ENCODE peak calls at places on chromosomes 2 and 18, in seven cellular contexts. One of them, this sample, is unnamed.

GRCh38 chr2:198000417-198000816 is 196.0 kb downstream of the PLCL1 start:
- DNase-seq in ascending aorta: no peak
- DNase-seq in pancreas: no peak
- DNase-seq in OCI-LY7: no peak
- DNase-seq in Peyer's patch: no peak
- DNase-seq in endodermal cell: no peak
- DNase-seq in lower lobe of right lung: no peak
- DNase-seq in this sample: no peak

GRCh38 chr2:237674731-237675276 is 47.4 kb downstream of the LRRFIP1 start:
- DNase-seq in ascending aorta: peak
- DNase-seq in lower lobe of right lung: peak
- DNase-seq in Peyer's patch: peak
- DNase-seq in OCI-LY7: peak
- DNase-seq in endodermal cell: peak
- DNase-seq in pancreas: peak
- DNase-seq in this sample: peak

GRCh38 chr2:221844966-221845365 is 272.9 kb upstream of the EPHA4 start:
- DNase-seq in Peyer's patch: no peak
- DNase-seq in endodermal cell: no peak
- DNase-seq in OCI-LY7: no peak
- DNase-seq in ascending aorta: no peak
- DNase-seq in pancreas: no peak
- DNase-seq in lower lobe of right lung: no peak
- DNase-seq in this sample: no peak

GRCh38 chr2:166625670-166626069 is 131.6 kb upstream of the SCN7A start:
- DNase-seq in pancreas: no peak
- DNase-seq in lower lobe of right lung: no peak
- DNase-seq in endodermal cell: no peak
- DNase-seq in Peyer's patch: no peak
- DNase-seq in ascending aorta: no peak
- DNase-seq in OCI-LY7: no peak
- DNase-seq in this sample: no peak

GRCh38 chr2:219037783-219038549 is 3.4 kb downstream of the CFAP65 start:
- DNase-seq in endodermal cell: no peak
- DNase-seq in pancreas: no peak
- DNase-seq in lower lobe of right lung: no peak
- DNase-seq in Peyer's patch: peak
- DNase-seq in OCI-LY7: no peak
- DNase-seq in ascending aorta: no peak
- DNase-seq in this sample: no peak

GRCh38 chr2:231988179-231988866 is 26.8 kb downstream of the DIS3L2 start:
- DNase-seq in lower lobe of right lung: no peak
- DNase-seq in Peyer's patch: no peak
- DNase-seq in pancreas: no peak
- DNase-seq in endodermal cell: no peak
- DNase-seq in OCI-LY7: no peak
- DNase-seq in ascending aorta: no peak
- DNase-seq in this sample: no peak

GRCh38 chr2:220959391-220959802 is 612.7 kb downstream of the EPHA4 start:
- DNase-seq in lower lobe of right lung: no peak
- DNase-seq in OCI-LY7: no peak
- DNase-seq in ascending aorta: no peak
- DNase-seq in pancreas: no peak
- DNase-seq in Peyer's patch: no peak
- DNase-seq in endodermal cell: no peak
- DNase-seq in this sample: no peak

GRCh38 chr18:58213445-58213844 is 169.4 kb downstream of the NEDD4L start:
- DNase-seq in endodermal cell: no peak
- DNase-seq in ascending aorta: no peak
- DNase-seq in lower lobe of right lung: no peak
- DNase-seq in pancreas: no peak
- DNase-seq in Peyer's patch: no peak
- DNase-seq in OCI-LY7: no peak
- DNase-seq in this sample: no peak

GRCh38 chr2:106344302-106344701 is 123.9 kb downstream of the RGPD3 start:
- DNase-seq in Peyer's patch: no peak
- DNase-seq in lower lobe of right lung: no peak
- DNase-seq in endodermal cell: no peak
- DNase-seq in pancreas: peak
- DNase-seq in ascending aorta: no peak
- DNase-seq in OCI-LY7: no peak
- DNase-seq in this sample: no peak

GRCh38 chr2:106342801-106343200 is 125.4 kb downstream of the RGPD3 start:
- DNase-seq in Peyer's patch: peak
- DNase-seq in OCI-LY7: no peak
- DNase-seq in lower lobe of right lung: no peak
- DNase-seq in pancreas: peak
- DNase-seq in ascending aorta: no peak
- DNase-seq in endodermal cell: no peak
- DNase-seq in this sample: no peak

GRCh38 chr2:106341666-106342065 is 126.5 kb downstream of the RGPD3 start:
- DNase-seq in lower lobe of right lung: no peak
- DNase-seq in pancreas: no peak
- DNase-seq in endodermal cell: peak
- DNase-seq in Peyer's patch: no peak
- DNase-seq in ascending aorta: no peak
- DNase-seq in OCI-LY7: no peak
- DNase-seq in this sample: no peak

GRCh38 chr2:106339608-106340007 is 128.6 kb downstream of the RGPD3 start:
- DNase-seq in lower lobe of right lung: no peak
- DNase-seq in pancreas: no peak
- DNase-seq in ascending aorta: no peak
- DNase-seq in OCI-LY7: no peak
- DNase-seq in Peyer's patch: no peak
- DNase-seq in endodermal cell: no peak
- DNase-seq in this sample: no peak

DNA sequence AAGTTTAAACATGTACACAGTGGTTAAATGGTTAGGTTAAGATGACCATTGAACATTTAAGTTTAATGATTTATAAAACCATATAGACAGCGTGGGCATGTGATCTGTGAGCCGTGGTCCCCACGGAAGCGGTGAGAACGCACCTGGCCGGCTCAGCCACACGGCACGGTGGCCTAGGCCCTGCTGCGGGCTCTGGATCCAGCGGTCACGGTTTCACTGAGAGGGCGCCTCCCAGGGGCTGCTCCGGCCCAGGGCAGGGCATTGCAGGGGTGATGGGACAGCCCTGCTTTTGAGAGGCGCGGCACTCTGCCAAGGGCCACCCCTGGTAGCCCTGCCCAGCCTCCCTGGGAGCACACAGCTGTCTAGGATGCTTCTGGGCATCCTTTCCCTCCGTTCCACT is 124.9 kb downstream of the RGPD3 start:
- DNase-seq in lower lobe of right lung: no peak
- DNase-seq in OCI-LY7: no peak
- DNase-seq in pancreas: no peak
- DNase-seq in ascending aorta: no peak
- DNase-seq in endodermal cell: no peak
- DNase-seq in Peyer's patch: peak
- DNase-seq in this sample: no peak
- TF ChIP-seq CTCF in lower lobe of right lung: no peak
- TF ChIP-seq CTCF in OCI-LY7: no peak
- TF ChIP-seq CTCF in pancreas: no peak
- TF ChIP-seq CTCF in ascending aorta: no peak
- TF ChIP-seq CTCF in endodermal cell: peak
- TF ChIP-seq CTCF in Peyer's patch: no peak
- TF ChIP-seq CTCF in this sample: no peak

DNA sequence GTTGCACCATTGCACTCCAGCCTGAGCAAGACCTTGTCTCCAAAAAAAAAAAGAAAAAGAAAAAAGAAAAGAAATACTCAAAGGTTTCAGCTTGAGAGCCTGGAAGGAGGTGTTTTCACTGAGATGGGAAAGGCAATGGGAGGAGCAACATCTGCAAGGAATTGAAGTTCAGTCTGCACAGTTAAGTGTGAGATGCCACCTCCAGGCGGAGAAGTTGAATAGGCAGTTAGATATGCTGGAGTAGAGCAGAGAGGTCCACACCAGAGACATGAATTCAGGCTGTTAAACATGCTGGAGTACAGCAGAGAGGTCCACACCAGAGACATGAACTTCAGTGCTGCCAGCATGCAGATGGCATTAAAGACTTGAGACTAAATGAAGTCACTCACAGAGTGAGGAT is 41.4 kb upstream of the DTNB start:
- DNase-seq in lower lobe of right lung: no peak
- DNase-seq in ascending aorta: no peak
- DNase-seq in OCI-LY7: no peak
- DNase-seq in pancreas: no peak
- DNase-seq in Peyer's patch: no peak
- DNase-seq in endodermal cell: no peak
- DNase-seq in this sample: no peak
- TF ChIP-seq CTCF in lower lobe of right lung: no peak
- TF ChIP-seq CTCF in ascending aorta: no peak
- TF ChIP-seq CTCF in OCI-LY7: peak
- TF ChIP-seq CTCF in pancreas: no peak
- TF ChIP-seq CTCF in Peyer's patch: no peak
- TF ChIP-seq CTCF in endodermal cell: peak
- TF ChIP-seq CTCF in this sample: no peak

DNA sequence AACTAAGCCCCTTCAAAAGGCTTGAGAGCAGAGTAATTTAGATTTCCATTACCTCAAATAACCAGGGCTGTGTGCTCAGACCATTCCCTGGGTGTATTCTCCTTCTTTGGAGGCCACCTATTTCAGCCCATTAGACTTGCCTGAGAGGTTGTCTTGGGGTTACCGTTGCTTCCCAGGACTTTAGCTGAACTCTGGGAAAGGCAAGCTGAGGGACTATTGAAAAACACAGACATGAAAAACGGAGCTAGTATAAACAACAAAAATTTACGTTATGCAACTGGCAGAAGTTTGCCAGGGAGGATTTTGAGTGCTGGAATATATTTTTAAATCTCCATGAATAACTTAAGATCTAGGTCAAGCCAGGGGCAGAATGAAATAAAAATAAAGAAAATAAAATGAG is 561.0 kb upstream of the TNP1 start:
- DNase-seq in Peyer's patch: no peak
- DNase-seq in endodermal cell: no peak
- DNase-seq in ascending aorta: no peak
- DNase-seq in lower lobe of right lung: no peak
- DNase-seq in OCI-LY7: no peak
- DNase-seq in pancreas: no peak
- DNase-seq in this sample: no peak
- TF ChIP-seq CTCF in Peyer's patch: no peak
- TF ChIP-seq CTCF in endodermal cell: no peak
- TF ChIP-seq CTCF in ascending aorta: no peak
- TF ChIP-seq CTCF in lower lobe of right lung: no peak
- TF ChIP-seq CTCF in OCI-LY7: no peak
- TF ChIP-seq CTCF in pancreas: no peak
- TF ChIP-seq CTCF in this sample: no peak

DNA sequence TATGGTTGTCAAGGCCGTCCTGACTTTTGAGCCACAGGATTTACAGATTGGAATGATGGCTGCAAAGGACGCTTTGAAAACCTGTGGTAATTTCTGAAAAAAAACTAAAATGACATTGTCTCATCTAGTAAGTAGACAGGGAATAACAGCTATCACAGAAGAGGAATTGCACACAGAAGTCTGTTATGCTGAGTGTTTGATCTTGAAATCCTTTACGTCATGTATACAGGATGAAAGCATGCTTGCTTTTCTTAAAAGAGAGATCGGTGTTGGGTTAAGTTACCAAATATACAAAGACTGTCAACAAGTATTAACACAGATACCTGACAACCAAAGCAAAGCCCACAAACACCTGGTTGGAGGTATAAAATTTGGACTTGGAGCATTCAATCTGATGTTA is 12.6 kb upstream of the SRSF7 start:
- DNase-seq in lower lobe of right lung: no peak
- DNase-seq in endodermal cell: no peak
- DNase-seq in ascending aorta: no peak
- DNase-seq in pancreas: no peak
- DNase-seq in OCI-LY7: no peak
- DNase-seq in Peyer's patch: no peak
- DNase-seq in this sample: no peak
- TF ChIP-seq CTCF in lower lobe of right lung: no peak
- TF ChIP-seq CTCF in endodermal cell: no peak
- TF ChIP-seq CTCF in ascending aorta: no peak
- TF ChIP-seq CTCF in pancreas: no peak
- TF ChIP-seq CTCF in OCI-LY7: no peak
- TF ChIP-seq CTCF in Peyer's patch: no peak
- TF ChIP-seq CTCF in this sample: no peak

GRCh38 chr2:28247326-28247725 is 145.3 kb upstream of the FOSL2 start:
- DNase-seq in OCI-LY7: no peak
- DNase-seq in pancreas: no peak
- DNase-seq in ascending aorta: no peak
- DNase-seq in Peyer's patch: no peak
- DNase-seq in endodermal cell: no peak
- DNase-seq in lower lobe of right lung: no peak
- DNase-seq in this sample: no peak

GRCh38 chr2:28252308-28252707 is 140.3 kb upstream of the FOSL2 start:
- DNase-seq in Peyer's patch: no peak
- DNase-seq in lower lobe of right lung: no peak
- DNase-seq in endodermal cell: no peak
- DNase-seq in OCI-LY7: no peak
- DNase-seq in pancreas: no peak
- DNase-seq in ascending aorta: no peak
- DNase-seq in this sample: no peak

GRCh38 chr2:28251337-28251736 is 141.3 kb upstream of the FOSL2 start:
- DNase-seq in Peyer's patch: no peak
- DNase-seq in endodermal cell: no peak
- DNase-seq in lower lobe of right lung: no peak
- DNase-seq in ascending aorta: no peak
- DNase-seq in pancreas: no peak
- DNase-seq in OCI-LY7: no peak
- DNase-seq in this sample: no peak

GRCh38 chr2:28247747-28248146 is 144.9 kb upstream of the FOSL2 start:
- DNase-seq in OCI-LY7: no peak
- DNase-seq in endodermal cell: no peak
- DNase-seq in lower lobe of right lung: no peak
- DNase-seq in Peyer's patch: no peak
- DNase-seq in pancreas: no peak
- DNase-seq in ascending aorta: no peak
- DNase-seq in this sample: no peak

DNA sequence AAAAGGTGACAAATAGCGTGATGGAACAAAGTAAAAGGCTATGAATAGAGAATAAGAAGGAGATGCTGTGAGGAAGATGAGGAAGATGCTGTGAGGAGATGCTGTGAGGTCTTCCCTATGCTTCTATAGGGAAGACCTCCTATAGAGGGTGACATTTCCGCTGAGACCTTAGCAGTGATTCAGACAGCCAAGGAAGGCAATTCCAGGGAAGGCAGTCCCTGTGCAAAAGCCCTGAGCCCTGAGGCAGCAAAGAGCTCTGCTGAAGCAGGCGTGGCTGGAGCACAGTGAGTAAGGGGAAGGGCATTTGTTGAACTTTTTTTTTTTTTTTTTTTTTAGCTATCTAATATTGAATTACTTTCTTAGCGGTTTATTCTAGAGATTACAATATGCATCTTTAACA is 142.7 kb upstream of the FOSL2 start:
- DNase-seq in endodermal cell: no peak
- DNase-seq in lower lobe of right lung: no peak
- DNase-seq in pancreas: no peak
- DNase-seq in ascending aorta: no peak
- DNase-seq in OCI-LY7: no peak
- DNase-seq in Peyer's patch: no peak
- DNase-seq in this sample: peak
- TF ChIP-seq CTCF in endodermal cell: no peak
- TF ChIP-seq CTCF in lower lobe of right lung: no peak
- TF ChIP-seq CTCF in pancreas: no peak
- TF ChIP-seq CTCF in ascending aorta: no peak
- TF ChIP-seq CTCF in OCI-LY7: no peak
- TF ChIP-seq CTCF in Peyer's patch: no peak
- TF ChIP-seq CTCF in this sample: no peak

This sample was measured in osteocyte.